ENCODE peak calls at places on chromosomes 13 and 19, in four cellular contexts. S is tibial nerve, H is neural progenitor cell, X is OCI-LY7. U is an unnamed sample.

GRCh38 chr19:32208060-32208459 is 137.3 kb upstream of the ZNF507 start:
- DNase-seq in H (no peak), S (no peak), X (no peak), U (no peak)

GRCh38 chr19:10277795-10278583 is 7.1 kb downstream of the ICAM1 start:
- DNase-seq in H (no peak), X (no peak), S (no peak), U (no peak)

GRCh38 chr19:41540041-41540695 is 35.8 kb upstream of the CEACAM21 start:
- DNase-seq in X (no peak), H (no peak), S (no peak), U (no peak)

GRCh38 chr13:112447761-112448603 is 71.8 kb downstream of the SPACA7 start:
- DNase-seq in S (no peak), X (no peak), H (no peak), U (no peak)

GRCh38 chr19:20858218-20858617 is 64.8 kb upstream of the ZNF85 start:
- DNase-seq in X (no peak), H (peak; percentile 4), S (no peak), U (no peak)

GRCh38 chr13:37640499-37640898 is 41.9 kb upstream of the POSTN start:
- DNase-seq in H (peak; percentile 44), X (peak; percentile 18), S (no peak), U (peak; percentile 75)

GRCh38 chr19:52897149-52897935 is at the start of gene ZNF320:
- DNase-seq in H (peak; percentile 97), S (peak; percentile 98), X (peak; percentile 97), U (peak; percentile 94)

GRCh38 chr19:17424743-17425365 is 5.0 kb downstream of the MVB12A start:
- DNase-seq in X (peak; percentile 71), H (peak; percentile 95), S (no peak), U (peak; percentile 36)

GRCh38 chr13:98289339-98289935 is 112.4 kb upstream of the RNF113B start:
- DNase-seq in X (no peak), H (no peak), S (no peak), U (no peak)

GRCh38 chr19:1469936-1470863 is 8.8 kb downstream of the C19orf25 start:
- DNase-seq in X (peak; percentile 58), S (no peak), H (peak; percentile 92), U (peak; percentile 64)

GRCh38 chr19:35206379-35206778 is 22.2 kb downstream of the FAM187B start:
- DNase-seq in X (peak; percentile 85), H (no peak), S (no peak), U (no peak)

GRCh38 chr13:104204177-104204576 is 1138.0 kb upstream of the SLC10A2 start:
- DNase-seq in H (no peak), S (no peak), X (no peak), U (no peak)

GRCh38 chr13:113837554-113838355 is 26.1 kb downstream of the GAS6 start:
- DNase-seq in S (peak; percentile 86), H (no peak), X (no peak), U (peak; percentile 99)

GRCh38 chr19:41709951-41710645 is 1.7 kb downstream of the CEACAM5 start:
- DNase-seq in X (no peak), H (no peak), S (no peak), U (no peak)

GRCh38 chr13:50867641-50867952 is 24.1 kb upstream of the DLEU7 start:
- DNase-seq in S (no peak), H (peak; percentile 17), X (no peak), U (no peak)

GRCh38 chr13:28470286-28470685 is 24.6 kb downstream of the FLT1 start:
- DNase-seq in X (no peak), S (no peak), H (no peak), U (no peak)

GRCh38 chr19:43438291-43439162 is 23.8 kb downstream of the TEX101 start:
- DNase-seq in X (no peak), H (no peak), S (no peak), U (peak; percentile 77)

GRCh38 chr13:50209646-50210045 is 194.4 kb downstream of the KCNRG start:
- DNase-seq in S (no peak), X (no peak), H (no peak), U (no peak)

GRCh38 chr13:108777421-108778420 is 148.3 kb downstream of the MYO16 start:
- DNase-seq in X (no peak), S (no peak), H (peak; percentile 13), U (no peak)

GRCh38 chr19:2546128-2547032 is 70.5 kb downstream of the GADD45B start:
- DNase-seq in X (no peak), S (peak; percentile 67), H (peak; percentile 90), U (no peak)

GRCh38 chr19:2540646-2541454 is 64.9 kb downstream of the GADD45B start:
- DNase-seq in H (peak; percentile 98), X (no peak), S (peak; percentile 78), U (peak; percentile 97)

GRCh38 chr19:2542341-2543069 is 66.6 kb downstream of the GADD45B start:
- DNase-seq in H (no peak), X (no peak), S (no peak), U (no peak)

GRCh38 chr19:2544576-2545415 is 68.9 kb downstream of the GADD45B start:
- DNase-seq in H (no peak), X (no peak), S (no peak), U (no peak)

GRCh38 chr19:2543463-2544442 is 67.8 kb downstream of the GADD45B start:
- DNase-seq in S (peak; percentile 88), H (peak; percentile 97), X (peak; percentile 46), U (peak; percentile 97)
- H3K4me3 ChIP-seq in S (peak overlapping the region; percentile 11), H (peak overlapping the region; percentile 28), X (peak overlapping the region; percentile 19), U (no peak overlapping the region)

GRCh38 chr19:12840091-12841079 is 2.1 kb downstream of the MAST1 start:
- DNase-seq in H (peak; percentile 98), X (peak; percentile 90), S (no peak), U (peak; percentile 96)
- H3K4me3 ChIP-seq in H (peak overlapping the region; percentile 49), X (peak overlapping the region; percentile 12), S (no peak overlapping the region), U (peak overlapping the region; percentile 21)

DNA sequence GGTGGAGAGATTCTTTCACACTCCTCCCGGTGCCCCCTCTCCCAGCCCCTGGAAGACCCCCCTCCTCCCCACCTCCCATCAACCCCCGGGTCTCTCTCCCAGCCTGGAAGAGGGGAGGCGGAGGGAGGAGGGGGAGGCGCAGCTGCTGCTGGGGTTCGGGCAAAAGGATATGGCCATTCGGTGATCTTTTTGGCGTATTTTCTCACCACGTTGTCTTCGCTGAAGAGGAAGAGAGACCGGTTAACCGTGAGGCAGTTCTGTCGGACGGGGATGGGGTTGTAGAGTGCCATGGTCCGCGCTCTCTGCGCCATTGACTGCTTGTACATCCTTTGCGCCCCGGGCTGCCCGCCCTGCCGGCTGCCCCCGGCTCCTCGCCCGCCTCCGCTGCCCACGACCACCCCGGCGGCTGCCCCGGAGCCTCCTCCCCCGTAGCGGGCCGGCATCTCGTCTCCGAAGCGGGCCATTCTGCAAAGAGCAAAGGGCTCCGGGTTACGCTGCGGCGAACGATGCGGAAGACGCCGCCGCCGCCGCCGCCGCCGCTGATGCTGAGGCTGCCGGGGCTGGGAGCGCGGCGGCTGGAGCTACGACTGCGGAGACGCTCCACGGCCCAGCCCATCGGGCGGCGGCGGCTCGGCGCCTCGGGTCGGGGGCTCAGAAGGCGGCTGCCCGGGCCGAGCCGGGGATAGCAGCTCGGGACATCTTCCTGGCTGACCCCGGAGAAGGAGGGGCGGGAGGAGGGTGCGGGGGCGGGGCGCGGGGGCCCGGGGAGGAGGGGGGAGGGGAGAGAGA is at the start of gene CACNA1A:
- DNase-seq in X (no peak), H (peak; percentile 83), S (no peak), U (peak; percentile 7)
- H3K4me3 ChIP-seq in X (no peak within 1 kb of the TSS), H (peak within 1 kb of the TSS; percentile 98), S (peak within 1 kb of the TSS; percentile 23), U (no peak within 1 kb of the TSS)

DNA sequence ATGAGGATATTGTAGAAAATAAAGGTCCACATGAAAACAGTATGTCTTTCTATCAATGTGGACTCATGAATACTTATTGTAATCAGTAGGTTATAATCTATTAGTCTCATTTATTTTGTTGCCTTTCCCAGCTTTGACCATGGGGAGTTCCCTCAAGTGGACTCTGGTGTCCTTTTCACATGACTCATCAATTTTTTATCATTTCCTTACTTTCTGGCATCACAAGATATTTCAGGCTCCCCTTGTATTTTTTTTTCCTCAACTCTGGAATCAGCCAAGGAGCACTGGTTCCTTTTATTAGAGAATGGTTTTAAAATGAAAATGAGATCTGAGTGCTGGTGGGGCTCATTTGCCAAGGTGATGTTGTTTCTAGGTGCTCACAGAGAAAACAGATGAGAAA is 63.4 kb upstream of the DIAPH3 start:
- DNase-seq in X (no peak), S (no peak), H (no peak), U (no peak)
- H3K4me3 ChIP-seq in X (no peak overlapping the region), S (no peak overlapping the region), H (no peak overlapping the region), U (no peak overlapping the region)

DNA sequence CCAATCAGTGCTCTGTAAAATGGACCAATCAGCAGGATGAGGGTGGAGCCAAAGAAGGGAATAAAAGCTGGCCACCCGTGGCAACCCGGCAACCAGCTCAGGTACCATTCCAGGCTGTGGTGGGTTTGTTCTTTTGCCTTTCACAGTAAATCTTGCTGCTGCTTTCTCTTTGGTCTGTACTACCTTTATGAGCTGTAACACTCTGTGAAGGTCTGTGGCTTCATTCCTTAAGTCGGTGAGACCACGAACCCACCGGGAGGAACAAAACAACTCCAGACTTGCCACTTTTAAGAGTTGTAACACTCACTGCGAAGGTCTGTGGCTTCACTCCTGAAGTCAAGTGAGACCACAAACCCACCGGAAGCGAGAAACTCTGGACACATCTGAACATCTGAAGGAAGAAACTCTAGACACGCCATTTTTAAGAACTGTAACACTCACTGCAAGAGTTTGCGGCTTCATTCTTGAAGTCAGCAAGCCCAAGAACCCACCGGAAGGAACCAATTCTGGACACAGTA is 16.5 kb upstream of the SPACA6 start:
- DNase-seq in X (no peak), S (no peak), H (no peak), U (no peak)
- H3K4me3 ChIP-seq in X (no peak overlapping the region), S (no peak overlapping the region), H (no peak overlapping the region), U (no peak overlapping the region)

DNA sequence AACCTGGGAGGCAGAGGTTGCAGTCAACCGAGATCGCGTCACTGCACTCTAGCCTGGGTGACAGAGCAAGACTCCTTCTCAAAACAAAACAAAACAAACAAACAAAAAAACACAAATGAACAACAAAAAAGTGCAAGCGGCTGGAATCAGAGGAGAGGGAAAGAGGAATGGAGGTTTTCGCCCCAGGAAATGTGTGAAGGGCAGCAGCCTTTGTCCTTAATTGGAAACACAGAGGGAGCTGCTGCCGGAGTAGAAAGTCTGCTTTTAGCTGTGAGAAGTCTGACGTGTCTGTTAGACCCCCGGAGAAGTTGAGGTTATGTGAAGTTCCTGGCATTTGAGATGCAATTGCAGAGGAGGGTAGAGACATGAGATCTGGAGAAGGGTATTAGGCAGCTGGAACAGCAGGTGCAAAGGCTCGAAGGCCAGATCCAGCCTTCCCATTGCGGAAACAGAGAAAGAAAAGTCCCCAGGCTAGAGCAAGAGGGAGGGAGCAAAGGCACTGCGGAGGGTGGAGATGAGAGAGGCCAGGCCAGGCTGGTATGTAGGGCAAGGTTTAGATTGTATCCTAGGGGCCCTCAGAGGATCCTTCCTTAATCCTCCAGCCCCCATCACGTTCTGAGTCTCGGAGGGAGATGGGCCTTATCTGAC is 475 bp downstream of the TMIGD2 start:
- DNase-seq in X (no peak), H (peak; percentile 32), S (no peak), U (no peak)
- H3K4me3 ChIP-seq in X (no peak overlapping the region), H (no peak overlapping the region), S (no peak overlapping the region), U (no peak overlapping the region)

U was measured in epithelial cell of esophagus.